ENCODE peak calls at places on chromosomes 6 and 20, in eight cellular contexts. One of them, this sample, is unnamed.

GRCh38 chr20:23231561-23232218 is 118.9 kb upstream of the NXT1 start:
- DNase-seq in breast epithelium: no peak
- DNase-seq in heart left ventricle: no peak
- DNase-seq in cardiac fibroblast: peak
- DNase-seq in lower lobe of right lung: no peak
- DNase-seq in tibial nerve: no peak
- DNase-seq in AG10803: peak
- DNase-seq in CD8-positive, alpha-beta T cell: no peak
- DNase-seq in this sample: no peak

GRCh38 chr6:21965953-21966539 is 330.8 kb downstream of the PRL start:
- DNase-seq in tibial nerve: no peak
- DNase-seq in cardiac fibroblast: no peak
- DNase-seq in CD8-positive, alpha-beta T cell: no peak
- DNase-seq in lower lobe of right lung: no peak
- DNase-seq in AG10803: no peak
- DNase-seq in breast epithelium: no peak
- DNase-seq in heart left ventricle: no peak
- DNase-seq in this sample: no peak

GRCh38 chr6:4581468-4582420 is 194.5 kb upstream of the CDYL start:
- DNase-seq in CD8-positive, alpha-beta T cell: no peak
- DNase-seq in tibial nerve: no peak
- DNase-seq in breast epithelium: no peak
- DNase-seq in lower lobe of right lung: no peak
- DNase-seq in cardiac fibroblast: peak
- DNase-seq in heart left ventricle: no peak
- DNase-seq in AG10803: peak
- DNase-seq in this sample: no peak

GRCh38 chr6:31952140-31952805 is 6.4 kb downstream of the CFB start:
- DNase-seq in tibial nerve: peak
- DNase-seq in breast epithelium: no peak
- DNase-seq in cardiac fibroblast: peak
- DNase-seq in AG10803: peak
- DNase-seq in CD8-positive, alpha-beta T cell: no peak
- DNase-seq in heart left ventricle: peak
- DNase-seq in lower lobe of right lung: peak
- DNase-seq in this sample: no peak

GRCh38 chr20:44326391-44327159 is 10.3 kb upstream of the R3HDML start:
- DNase-seq in cardiac fibroblast: no peak
- DNase-seq in AG10803: no peak
- DNase-seq in lower lobe of right lung: no peak
- DNase-seq in breast epithelium: no peak
- DNase-seq in CD8-positive, alpha-beta T cell: no peak
- DNase-seq in heart left ventricle: no peak
- DNase-seq in tibial nerve: no peak
- DNase-seq in this sample: no peak

GRCh38 chr6:159254186-159254585 is 85.0 kb downstream of the FNDC1 start:
- DNase-seq in cardiac fibroblast: no peak
- DNase-seq in AG10803: peak
- DNase-seq in CD8-positive, alpha-beta T cell: no peak
- DNase-seq in breast epithelium: no peak
- DNase-seq in heart left ventricle: no peak
- DNase-seq in lower lobe of right lung: no peak
- DNase-seq in tibial nerve: no peak
- DNase-seq in this sample: no peak

GRCh38 chr6:158825951-158826306 is 6.8 kb upstream of the EZR start:
- DNase-seq in cardiac fibroblast: no peak
- DNase-seq in CD8-positive, alpha-beta T cell: no peak
- DNase-seq in tibial nerve: no peak
- DNase-seq in lower lobe of right lung: no peak
- DNase-seq in breast epithelium: no peak
- DNase-seq in heart left ventricle: peak
- DNase-seq in AG10803: peak
- DNase-seq in this sample: no peak

GRCh38 chr6:52653151-52653550 is 17.8 kb upstream of the TMEM14A start:
- DNase-seq in breast epithelium: no peak
- DNase-seq in tibial nerve: no peak
- DNase-seq in CD8-positive, alpha-beta T cell: no peak
- DNase-seq in AG10803: peak
- DNase-seq in lower lobe of right lung: no peak
- DNase-seq in cardiac fibroblast: no peak
- DNase-seq in heart left ventricle: no peak
- DNase-seq in this sample: no peak

GRCh38 chr6:22536111-22536510 is 33.3 kb upstream of the HDGFL1 start:
- DNase-seq in tibial nerve: no peak
- DNase-seq in cardiac fibroblast: no peak
- DNase-seq in CD8-positive, alpha-beta T cell: no peak
- DNase-seq in AG10803: no peak
- DNase-seq in breast epithelium: no peak
- DNase-seq in lower lobe of right lung: no peak
- DNase-seq in heart left ventricle: no peak
- DNase-seq in this sample: no peak

GRCh38 chr6:158653577-158654354 is 3.9 kb downstream of the SYTL3 start:
- DNase-seq in cardiac fibroblast: peak
- DNase-seq in CD8-positive, alpha-beta T cell: peak
- DNase-seq in breast epithelium: no peak
- DNase-seq in lower lobe of right lung: peak
- DNase-seq in AG10803: peak
- DNase-seq in heart left ventricle: peak
- DNase-seq in tibial nerve: no peak
- DNase-seq in this sample: no peak

GRCh38 chr20:3728876-3729275 is 3.6 kb upstream of the HSPA12B start:
- DNase-seq in heart left ventricle: no peak
- DNase-seq in AG10803: no peak
- DNase-seq in lower lobe of right lung: no peak
- DNase-seq in CD8-positive, alpha-beta T cell: no peak
- DNase-seq in cardiac fibroblast: no peak
- DNase-seq in tibial nerve: no peak
- DNase-seq in breast epithelium: no peak
- DNase-seq in this sample: no peak

GRCh38 chr6:17281100-17281496 is at the start of gene RBM24:
- DNase-seq in breast epithelium: peak
- DNase-seq in cardiac fibroblast: peak
- DNase-seq in AG10803: peak
- DNase-seq in tibial nerve: peak
- DNase-seq in CD8-positive, alpha-beta T cell: peak
- DNase-seq in heart left ventricle: peak
- DNase-seq in lower lobe of right lung: peak
- DNase-seq in this sample: peak

GRCh38 chr6:104014560-104014959 is 845.2 kb downstream of the HACE1 start:
- DNase-seq in cardiac fibroblast: peak
- DNase-seq in AG10803: no peak
- DNase-seq in lower lobe of right lung: no peak
- DNase-seq in heart left ventricle: no peak
- DNase-seq in breast epithelium: no peak
- DNase-seq in CD8-positive, alpha-beta T cell: no peak
- DNase-seq in tibial nerve: no peak
- DNase-seq in this sample: no peak

GRCh38 chr20:62464080-62464770 is 11.6 kb downstream of the GATA5 start:
- DNase-seq in lower lobe of right lung: no peak
- DNase-seq in cardiac fibroblast: no peak
- DNase-seq in CD8-positive, alpha-beta T cell: no peak
- DNase-seq in breast epithelium: no peak
- DNase-seq in heart left ventricle: no peak
- DNase-seq in tibial nerve: no peak
- DNase-seq in AG10803: no peak
- DNase-seq in this sample: no peak

GRCh38 chr20:45253260-45253659 is 1.1 kb downstream of the SLPI start:
- DNase-seq in AG10803: no peak
- DNase-seq in cardiac fibroblast: no peak
- DNase-seq in CD8-positive, alpha-beta T cell: no peak
- DNase-seq in lower lobe of right lung: no peak
- DNase-seq in tibial nerve: no peak
- DNase-seq in breast epithelium: no peak
- DNase-seq in heart left ventricle: no peak
- DNase-seq in this sample: no peak

GRCh38 chr6:1761472-1761871 is 151.8 kb downstream of the FOXC1 start:
- DNase-seq in AG10803: no peak
- DNase-seq in cardiac fibroblast: no peak
- DNase-seq in tibial nerve: no peak
- DNase-seq in CD8-positive, alpha-beta T cell: no peak
- DNase-seq in heart left ventricle: no peak
- DNase-seq in lower lobe of right lung: no peak
- DNase-seq in breast epithelium: no peak
- DNase-seq in this sample: peak

GRCh38 chr20:4885877-4886276 is 115.4 kb downstream of the SLC23A2 start:
- DNase-seq in tibial nerve: no peak
- DNase-seq in cardiac fibroblast: no peak
- DNase-seq in breast epithelium: no peak
- DNase-seq in AG10803: no peak
- DNase-seq in heart left ventricle: no peak
- DNase-seq in lower lobe of right lung: no peak
- DNase-seq in CD8-positive, alpha-beta T cell: no peak
- DNase-seq in this sample: no peak

DNA sequence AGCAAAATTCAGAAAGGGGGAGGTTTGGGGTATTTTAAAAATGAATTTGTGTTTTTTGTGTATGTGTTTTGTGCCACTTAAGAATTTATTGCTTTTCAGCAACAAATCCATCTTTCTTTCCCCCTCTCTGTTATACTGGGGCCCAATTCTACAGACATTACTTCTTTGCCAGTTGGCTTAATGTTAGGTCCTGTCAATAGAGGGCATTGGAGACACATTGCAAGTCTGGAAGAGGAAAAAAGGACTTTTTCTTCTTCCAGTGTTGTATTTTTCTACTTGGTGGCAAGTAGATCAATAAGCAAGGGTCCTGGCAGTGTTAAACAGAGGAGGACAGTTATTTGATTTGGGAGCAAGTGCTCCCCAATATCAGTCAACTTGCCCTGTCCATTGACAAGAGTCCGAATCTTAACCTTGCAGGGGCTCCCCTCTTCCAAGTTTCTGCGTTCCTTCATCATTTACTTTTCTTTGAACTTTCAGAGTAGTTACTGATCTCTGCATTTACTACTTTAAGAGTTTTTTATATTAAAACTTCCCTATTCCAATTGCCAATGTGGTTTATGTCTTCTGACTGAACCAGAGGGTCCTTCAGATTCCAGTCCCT is 23.4 kb downstream of the SCML4 start:
- DNase-seq in heart left ventricle: no peak
- DNase-seq in AG10803: no peak
- DNase-seq in breast epithelium: no peak
- DNase-seq in cardiac fibroblast: no peak
- DNase-seq in lower lobe of right lung: no peak
- DNase-seq in tibial nerve: no peak
- DNase-seq in CD8-positive, alpha-beta T cell: no peak
- DNase-seq in this sample: no peak
- TF ChIP-seq CTCF in heart left ventricle: peak
- TF ChIP-seq CTCF in AG10803: peak
- TF ChIP-seq CTCF in breast epithelium: no peak
- TF ChIP-seq CTCF in cardiac fibroblast: no peak
- TF ChIP-seq CTCF in lower lobe of right lung: no peak
- TF ChIP-seq CTCF in tibial nerve: no peak
- TF ChIP-seq CTCF in CD8-positive, alpha-beta T cell: peak
- TF ChIP-seq CTCF in this sample: peak

GRCh38 chr20:1327827-1328679 is 886 bp downstream of the SDCBP2 start:
- DNase-seq in heart left ventricle: no peak
- DNase-seq in tibial nerve: no peak
- DNase-seq in cardiac fibroblast: no peak
- DNase-seq in CD8-positive, alpha-beta T cell: no peak
- DNase-seq in AG10803: no peak
- DNase-seq in lower lobe of right lung: no peak
- DNase-seq in breast epithelium: no peak
- DNase-seq in this sample: no peak
- H3K4me3 ChIP-seq in heart left ventricle: no peak
- H3K4me3 ChIP-seq in tibial nerve: no peak
- H3K4me3 ChIP-seq in cardiac fibroblast: no peak
- H3K4me3 ChIP-seq in CD8-positive, alpha-beta T cell: no peak
- H3K4me3 ChIP-seq in AG10803: no peak
- H3K4me3 ChIP-seq in lower lobe of right lung: no peak
- H3K4me3 ChIP-seq in breast epithelium: peak
- H3K4me3 ChIP-seq in this sample: no peak

GRCh38 chr20:25336561-25337422 is 53.8 kb downstream of the ABHD12 start:
- DNase-seq in heart left ventricle: no peak
- DNase-seq in tibial nerve: no peak
- DNase-seq in CD8-positive, alpha-beta T cell: no peak
- DNase-seq in lower lobe of right lung: no peak
- DNase-seq in cardiac fibroblast: peak
- DNase-seq in AG10803: no peak
- DNase-seq in breast epithelium: no peak
- DNase-seq in this sample: no peak
- TF ChIP-seq CTCF in heart left ventricle: peak
- TF ChIP-seq CTCF in tibial nerve: peak
- TF ChIP-seq CTCF in CD8-positive, alpha-beta T cell: no peak
- TF ChIP-seq CTCF in lower lobe of right lung: no peak
- TF ChIP-seq CTCF in cardiac fibroblast: peak
- TF ChIP-seq CTCF in AG10803: peak
- TF ChIP-seq CTCF in breast epithelium: peak
- TF ChIP-seq CTCF in this sample: peak

GRCh38 chr6:132021552-132022375 is 70.6 kb upstream of the CCN2 start:
- DNase-seq in AG10803: peak
- DNase-seq in breast epithelium: no peak
- DNase-seq in heart left ventricle: no peak
- DNase-seq in cardiac fibroblast: no peak
- DNase-seq in lower lobe of right lung: no peak
- DNase-seq in CD8-positive, alpha-beta T cell: no peak
- DNase-seq in tibial nerve: no peak
- DNase-seq in this sample: no peak
- H3K4me3 ChIP-seq in AG10803: no peak
- H3K4me3 ChIP-seq in breast epithelium: no peak
- H3K4me3 ChIP-seq in heart left ventricle: no peak
- H3K4me3 ChIP-seq in cardiac fibroblast: no peak
- H3K4me3 ChIP-seq in lower lobe of right lung: no peak
- H3K4me3 ChIP-seq in CD8-positive, alpha-beta T cell: no peak
- H3K4me3 ChIP-seq in tibial nerve: no peak
- H3K4me3 ChIP-seq in this sample: no peak

GRCh38 chr20:33559994-33560393 is 70.1 kb downstream of the CBFA2T2 start:
- DNase-seq in cardiac fibroblast: no peak
- DNase-seq in AG10803: no peak
- DNase-seq in lower lobe of right lung: no peak
- DNase-seq in heart left ventricle: no peak
- DNase-seq in tibial nerve: no peak
- DNase-seq in CD8-positive, alpha-beta T cell: no peak
- DNase-seq in breast epithelium: no peak
- DNase-seq in this sample: no peak
- TF ChIP-seq CTCF in cardiac fibroblast: no peak
- TF ChIP-seq CTCF in AG10803: no peak
- TF ChIP-seq CTCF in lower lobe of right lung: no peak
- TF ChIP-seq CTCF in heart left ventricle: no peak
- TF ChIP-seq CTCF in tibial nerve: no peak
- TF ChIP-seq CTCF in CD8-positive, alpha-beta T cell: no peak
- TF ChIP-seq CTCF in breast epithelium: no peak
- TF ChIP-seq CTCF in this sample: no peak